ENCODE peak calls at places on chromosomes 1 and 21, in seven cellular contexts. C, I, L, R, Y, J and U are unnamed samples.

GRCh38 chr1:225603538-225604354 is 49.2 kb downstream of the ENAH start:
- DNase-seq in C (no peak), I (peak; percentile 75), L (no peak), R (no peak), Y (no peak), J (no peak), U (no peak)

GRCh38 chr1:147201276-147201675 is 23.9 kb downstream of the FMO5 start:
- DNase-seq in C (no peak), I (peak; percentile 18), L (no peak), R (no peak), Y (no peak), J (no peak), U (no peak)

GRCh38 chr1:153881764-153882163 is 41.0 kb downstream of the GATAD2B start:
- DNase-seq in C (no peak), I (peak; percentile 62), L (no peak), R (no peak), Y (no peak), J (no peak), U (no peak)

GRCh38 chr1:150963535-150964489 is 10.8 kb downstream of the CERS2 start:
- DNase-seq in C (no peak), I (no peak), L (no peak), R (no peak), Y (no peak), J (no peak), U (no peak)

GRCh38 chr1:154567386-154568164 is at the start of gene CHRNB2:
- DNase-seq in C (peak; percentile 75), I (no peak), L (peak; percentile 90), R (peak; percentile 60), Y (no peak), J (peak; percentile 97), U (peak; percentile 94)

GRCh38 chr1:154485106-154485505 is 16.9 kb upstream of the TDRD10 start:
- DNase-seq in C (no peak), I (no peak), L (no peak), R (no peak), Y (no peak), J (no peak), U (no peak)

GRCh38 chr21:45255381-45256020 is 32.2 kb downstream of the POFUT2 start:
- DNase-seq in C (no peak), I (no peak), L (no peak), R (no peak), Y (no peak), J (peak; percentile 45), U (no peak)

GRCh38 chr1:42096565-42096964 is 56.6 kb upstream of the GUCA2B start:
- DNase-seq in C (no peak), I (no peak), L (no peak), R (no peak), Y (no peak), J (no peak), U (no peak)

GRCh38 chr21:15520811-15521643 is 208.8 kb upstream of the USP25 start:
- DNase-seq in C (no peak), I (peak; percentile 0), L (no peak), R (no peak), Y (no peak), J (no peak), U (no peak)

GRCh38 chr1:9776685-9777084 is 47.1 kb downstream of the CLSTN1 start:
- DNase-seq in C (no peak), I (no peak), L (no peak), R (no peak), Y (no peak), J (no peak), U (no peak)

GRCh38 chr1:20291621-20292020 is 946 bp downstream of the VWA5B1 start:
- DNase-seq in C (no peak), I (no peak), L (peak; percentile 17), R (no peak), Y (no peak), J (peak; percentile 67), U (no peak)

GRCh38 chr1:190608282-190608681 is 130.6 kb upstream of the BRINP3 start:
- DNase-seq in C (no peak), I (no peak), L (no peak), R (no peak), Y (no peak), J (no peak), U (no peak)

GRCh38 chr1:45205910-45206721 is at the start of gene ZSWIM5:
- DNase-seq in C (peak; percentile 80), I (peak; percentile 42), L (peak; percentile 83), R (peak; percentile 51), Y (no peak), J (peak; percentile 83), U (peak; percentile 88)

GRCh38 chr1:172487550-172487949 is 43.7 kb upstream of the PIGC start:
- DNase-seq in C (no peak), I (no peak), L (no peak), R (no peak), Y (no peak), J (no peak), U (no peak)

GRCh38 chr1:110339427-110340206 is 440 bp downstream of the RBM15 start:
- DNase-seq in C (peak; percentile 75), I (peak; percentile 54), L (peak; percentile 70), R (peak; percentile 28), Y (no peak), J (peak; percentile 90), U (peak; percentile 88)

GRCh38 chr1:40076895-40077312 is 20.1 kb downstream of the PPT1 start:
- DNase-seq in C (no peak), I (peak; percentile 90), L (no peak), R (no peak), Y (no peak), J (no peak), U (no peak)

GRCh38 chr21:41460578-41461527 is 34.8 kb downstream of the MX1 start:
- DNase-seq in C (peak; percentile 83), I (peak; percentile 72), L (peak; percentile 75), R (peak; percentile 39), Y (no peak), J (peak; percentile 70), U (peak; percentile 89)

GRCh38 chr1:215844266-215844665 is 277.2 kb downstream of the KCTD3 start:
- DNase-seq in C (no peak), I (no peak), L (no peak), R (no peak), Y (no peak), J (no peak), U (no peak)

GRCh38 chr1:31014094-31014493 is 51.4 kb downstream of the PUM1 start:
- DNase-seq in C (no peak), I (no peak), L (no peak), R (no peak), Y (no peak), J (no peak), U (no peak)

GRCh38 chr1:31016868-31017267 is 48.6 kb downstream of the PUM1 start:
- DNase-seq in C (no peak), I (no peak), L (no peak), R (no peak), Y (no peak), J (no peak), U (no peak)

GRCh38 chr1:31020007-31020790 is 45.3 kb downstream of the PUM1 start:
- DNase-seq in C (no peak), I (no peak), L (no peak), R (no peak), Y (no peak), J (no peak), U (no peak)

GRCh38 chr1:31019401-31019800 is 46.1 kb downstream of the PUM1 start:
- DNase-seq in C (no peak), I (no peak), L (no peak), R (no peak), Y (no peak), J (no peak), U (no peak)
- H3K4me3 ChIP-seq in C (no peak overlapping the region), I (no peak overlapping the region), L (no peak overlapping the region), R (no peak overlapping the region), Y (no peak overlapping the region), J (no peak overlapping the region), U (no peak overlapping the region)

GRCh38 chr1:156502749-156503671 is 2.4 kb upstream of the MEF2D start:
- DNase-seq in C (peak; percentile 84), I (peak; percentile 98), L (peak; percentile 54), R (no peak), Y (no peak), J (peak; percentile 75), U (peak; percentile 87)

GRCh38 chr1:156500578-156500846 is at the start of gene MEF2D:
- DNase-seq in C (no peak), I (no peak), L (no peak), R (no peak), Y (no peak), J (no peak), U (no peak)

GRCh38 chr1:156500847-156501686 is 492 bp upstream of the MEF2D start:
- DNase-seq in C (peak; percentile 93), I (peak; percentile 96), L (peak; percentile 96), R (peak; percentile 94), Y (peak; percentile 70), J (peak; percentile 96), U (peak; percentile 97)

GRCh38 chr1:156503672-156504055 is 3.1 kb upstream of the MEF2D start:
- DNase-seq in C (no peak), I (peak; percentile 34), L (no peak), R (no peak), Y (no peak), J (no peak), U (no peak)

DNA sequence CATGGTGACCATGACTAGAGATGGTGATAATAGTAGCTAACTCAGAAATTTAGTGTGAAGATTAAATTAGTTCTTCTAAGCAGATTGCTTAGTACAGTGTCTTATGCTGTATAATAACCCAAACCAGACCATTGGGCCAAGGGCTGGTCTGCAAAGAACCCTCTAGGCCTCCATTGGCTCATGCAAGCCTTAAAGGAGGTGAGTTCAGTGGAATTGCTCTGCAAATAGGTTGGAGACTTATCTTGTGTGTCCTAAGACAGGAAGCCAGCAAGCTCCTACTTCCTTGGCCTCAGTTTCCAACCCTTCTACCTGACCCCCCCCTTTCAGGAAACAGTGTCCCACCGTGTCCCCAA is 1.8 kb upstream of the MEF2D start:
- DNase-seq in C (no peak), I (no peak), L (no peak), R (no peak), Y (no peak), J (no peak), U (peak; percentile 11)
- H3K27ac ChIP-seq in C (peak overlapping the region; percentile 100), I (peak overlapping the region; percentile 92), L (peak overlapping the region; percentile 99), R (peak overlapping the region; percentile 97), Y (peak overlapping the region; percentile 100), J (peak overlapping the region; percentile 23), U (peak overlapping the region; percentile 100)

GRCh38 chr1:205321109-205321958 is at the start of gene NUAK2:
- DNase-seq in C (peak; percentile 97), I (peak; percentile 90), L (peak; percentile 96), R (peak; percentile 79), Y (peak; percentile 51), J (peak; percentile 96), U (peak; percentile 98)
- TF ChIP-seq CTCF in C (peak; percentile 46), I (peak; percentile 37), L (peak; percentile 40), R (peak; percentile 32), Y (peak; percentile 4), J (no peak), U (peak; percentile 9)

GRCh38 chr1:47179988-47180563 is 9.8 kb downstream of the PDZK1IP1 start:
- DNase-seq in C (no peak), I (no peak), L (no peak), R (no peak), Y (no peak), J (no peak), U (no peak)
- H3K4me3 ChIP-seq in C (peak overlapping the region; percentile 45), I (no peak overlapping the region), L (no peak overlapping the region), R (no peak overlapping the region), Y (no peak overlapping the region), J (no peak overlapping the region), U (peak overlapping the region; percentile 24)